ENCODE peak calls at places on chromosomes 2 and 18, in ten cellular contexts. Q is PC-9, H is foreskin fibroblast, O is AG04450, U is GM12865, L is A549, X is adrenal gland, B is thoracic aorta, W is astrocyte of the spinal cord, R is AG09309. I is an unnamed sample.

GRCh38 chr2:238270606-238271005 is 17.8 kb downstream of the PER2 start:
- DNase-seq in X (no peak), U (no peak), Q (no peak), H (no peak), R (no peak), B (no peak), O (no peak), L (no peak), W (no peak), I (no peak)

GRCh38 chr18:49656098-49656591 is 94.3 kb downstream of the LIPG start:
- DNase-seq in W (peak), L (no peak), O (no peak), X (no peak), H (peak), U (no peak), R (peak), B (no peak), Q (peak), I (peak)

GRCh38 chr2:61898810-61899209 is 6.7 kb upstream of the COMMD1 start:
- DNase-seq in X (no peak), U (peak), O (no peak), R (no peak), W (peak), L (no peak), H (peak), B (no peak), Q (no peak), I (peak)

GRCh38 chr2:235595420-235596010 is 101.7 kb downstream of the AGAP1 start:
- DNase-seq in L (peak), O (peak), Q (peak), U (peak), B (no peak), H (peak), R (peak), X (peak), W (peak), I (peak)

GRCh38 chr2:207315131-207315530 is 149.4 kb upstream of the KLF7 start:
- DNase-seq in L (no peak), R (no peak), O (no peak), H (peak), W (peak), B (no peak), U (no peak), X (no peak), Q (no peak), I (peak)

GRCh38 chr2:162241571-162241970 is 1.7 kb downstream of the FAP start:
- DNase-seq in L (no peak), B (no peak), U (no peak), Q (no peak), O (no peak), W (no peak), H (no peak), X (no peak), R (no peak), I (no peak)

GRCh38 chr2:10500601-10501361 is 52.7 kb upstream of the ODC1 start:
- DNase-seq in O (no peak), U (no peak), R (no peak), X (peak), B (no peak), W (no peak), L (no peak), H (no peak), Q (no peak), I (peak)

GRCh38 chr18:26544459-26544858 is 3.9 kb downstream of the KCTD1 start:
- DNase-seq in H (no peak), Q (no peak), R (no peak), X (no peak), U (no peak), W (no peak), B (no peak), L (no peak), O (no peak), I (no peak)

GRCh38 chr2:222468338-222468737 is 44.0 kb downstream of the SGPP2 start:
- DNase-seq in W (peak), L (no peak), Q (no peak), R (no peak), X (peak), B (no peak), U (no peak), O (no peak), H (no peak), I (no peak)

GRCh38 chr2:226334981-226335720 is 464.5 kb downstream of the IRS1 start:
- DNase-seq in U (no peak), B (no peak), X (no peak), O (peak), Q (no peak), H (peak), R (no peak), W (peak), L (no peak), I (peak)

GRCh38 chr2:1741851-1742250 is 2.5 kb downstream of the PXDN start:
- DNase-seq in B (no peak), W (no peak), Q (no peak), L (no peak), O (no peak), X (no peak), R (no peak), U (no peak), H (no peak), I (no peak)
- H3K4me3 ChIP-seq in B (peak), W (peak), Q (peak), L (no peak), O (peak), X (no peak), R (no peak), U (no peak), H (peak), I (no peak)

DNA sequence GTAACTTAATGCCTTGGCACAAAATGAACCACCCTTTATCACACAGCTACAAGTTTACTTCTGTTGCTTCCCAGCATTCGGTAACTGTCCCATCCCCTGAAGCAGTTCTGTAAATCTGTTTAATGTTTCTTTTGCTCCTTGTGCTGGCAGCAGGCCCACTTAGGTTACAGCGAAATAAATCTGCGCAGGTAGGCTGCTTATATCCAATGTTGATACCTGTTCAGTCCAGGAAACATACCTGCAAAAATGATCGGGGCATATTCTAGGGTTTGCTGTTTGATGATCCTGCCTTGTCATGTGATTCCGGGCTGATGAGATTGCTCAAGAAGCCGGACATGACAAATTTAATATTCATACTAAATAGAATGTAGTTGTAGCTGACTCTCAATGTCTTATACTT is 23.3 kb downstream of the PELI1 start:
- DNase-seq in B (no peak), U (no peak), W (no peak), X (no peak), H (no peak), R (no peak), O (no peak), Q (no peak), L (no peak), I (peak)
- H3K4me3 ChIP-seq in B (no peak), U (no peak), W (no peak), X (no peak), H (no peak), R (no peak), O (no peak), Q (no peak), L (no peak), I (peak)

GRCh38 chr2:72144746-72145657 is 2.7 kb downstream of the CYP26B1 start:
- DNase-seq in W (no peak), B (no peak), Q (peak), O (no peak), X (peak), L (peak), H (peak), U (no peak), R (no peak), I (peak)
- H3K4me3 ChIP-seq in W (peak), B (peak), Q (peak), O (no peak), X (no peak), L (peak), H (peak), U (no peak), R (peak), I (peak)

DNA sequence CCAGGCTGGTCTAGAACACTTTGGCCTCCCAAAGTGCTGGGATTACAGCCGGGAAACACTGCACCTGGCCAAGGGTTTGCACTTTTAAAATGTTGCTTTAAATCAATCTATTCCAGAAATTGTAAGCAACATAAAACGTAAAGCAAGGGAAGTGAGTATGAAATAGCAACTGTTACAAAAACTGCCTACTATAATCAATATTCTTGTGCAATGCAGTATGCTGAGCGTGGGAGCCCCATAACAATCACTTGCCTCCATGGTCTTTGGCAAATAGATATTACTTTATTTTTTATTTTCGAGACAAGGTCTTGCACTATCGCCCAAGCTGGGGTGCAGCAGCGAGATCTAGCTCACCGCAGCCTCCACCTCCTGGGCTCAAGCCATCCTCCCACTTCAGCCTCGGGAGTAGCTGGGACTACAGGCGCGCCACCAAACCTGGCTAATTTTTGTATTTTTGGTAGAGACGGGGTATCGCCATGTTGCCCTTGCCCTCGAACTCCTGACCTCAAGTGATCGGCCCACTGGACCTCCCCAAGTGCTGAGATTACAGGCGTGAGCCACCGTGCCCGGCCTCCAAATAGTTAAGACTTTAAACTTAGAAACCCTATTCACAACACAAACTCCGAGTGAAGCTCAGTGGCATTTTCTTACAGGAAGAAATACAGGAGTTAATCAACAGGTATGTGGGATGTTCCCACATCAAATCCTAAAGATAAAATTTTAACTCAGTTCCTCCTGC is 1.2 kb upstream of the CCNT2 start:
- DNase-seq in Q (no peak), O (no peak), W (no peak), R (no peak), B (no peak), U (peak), H (no peak), X (peak), L (no peak), I (peak)
- H3K4me3 ChIP-seq in Q (peak), O (peak), W (peak), R (peak), B (peak), U (peak), H (peak), X (peak), L (peak), I (peak)

GRCh38 chr2:191682148-191682547 is 4.2 kb downstream of the NABP1 start:
- DNase-seq in H (peak), Q (no peak), X (no peak), R (no peak), U (no peak), B (no peak), W (no peak), L (no peak), O (no peak), I (peak)
- H3K4me3 ChIP-seq in H (peak), Q (peak), X (no peak), R (no peak), U (no peak), B (no peak), W (no peak), L (no peak), O (peak), I (no peak)

GRCh38 chr2:120222186-120223033 is 790 bp downstream of the TMEM185B start:
- DNase-seq in X (no peak), H (no peak), Q (no peak), W (no peak), U (peak), R (no peak), L (no peak), O (no peak), B (no peak), I (no peak)

GRCh38 chr2:120223034-120223912 is at the start of gene TMEM185B:
- DNase-seq in H (peak), R (no peak), L (peak), U (peak), Q (peak), B (peak), O (peak), W (peak), X (peak), I (peak)

GRCh38 chr2:120225549-120226065 is 2.4 kb upstream of the TMEM185B start:
- DNase-seq in W (no peak), H (no peak), B (no peak), X (no peak), O (no peak), U (no peak), Q (no peak), L (no peak), R (no peak), I (no peak)

GRCh38 chr2:120224735-120225548 is 1.7 kb upstream of the TMEM185B start:
- DNase-seq in X (no peak), L (no peak), B (no peak), U (no peak), R (no peak), O (no peak), Q (no peak), W (no peak), H (no peak), I (no peak)

GRCh38 chr2:120224256-120224655 is 1.1 kb upstream of the TMEM185B start:
- DNase-seq in Q (no peak), U (no peak), O (no peak), H (no peak), W (no peak), X (no peak), R (no peak), L (no peak), B (no peak), I (no peak)
- H3K4me3 ChIP-seq in Q (peak), U (peak), O (no peak), H (no peak), W (no peak), X (no peak), R (no peak), L (peak), B (peak), I (peak)

GRCh38 chr2:242098445-242099128 is 229.1 kb downstream of the RTP5 start:
- DNase-seq in U (peak), R (no peak), H (peak), B (no peak), O (no peak), Q (no peak), X (peak), L (no peak), W (no peak), I (no peak)
- H3K4me3 ChIP-seq in U (no peak), R (no peak), H (no peak), B (no peak), O (no peak), Q (no peak), X (no peak), L (no peak), W (no peak), I (no peak)

I was measured in epithelial cell of esophagus.